ENCODE peak calls at places on chromosome 11, in four cellular contexts. E is PC-9, F is body of pancreas, O is colonic mucosa. G is an unnamed sample.

GRCh38 chr11:84549221-84549620 is 1077.9 kb downstream of the DLG2 start:
- DNase-seq in O (no peak), E (no peak), F (no peak), G (no peak)

GRCh38 chr11:65381721-65382035 is 768 bp downstream of the SLC25A45 start:
- DNase-seq in O (no peak), E (peak), F (no peak), G (no peak)

GRCh38 chr11:65551572-65552398 is 6.4 kb downstream of the LTBP3 start:
- DNase-seq in O (peak), E (peak), F (peak), G (peak)

GRCh38 chr11:44372989-44373388 is 63.0 kb upstream of the ALX4 start:
- DNase-seq in O (no peak), E (no peak), F (no peak), G (no peak)

GRCh38 chr11:6799402-6799801 is at the start of gene OR6A2:
- DNase-seq in F (no peak), O (no peak), E (no peak), G (no peak)

GRCh38 chr11:113282898-113283297 is 31.5 kb upstream of the TTC12 start:
- DNase-seq in O (no peak), F (no peak), E (no peak), G (no peak)

GRCh38 chr11:84812351-84813083 is 814.6 kb downstream of the DLG2 start:
- DNase-seq in E (no peak), F (no peak), O (no peak), G (no peak)

GRCh38 chr11:118401880-118402590 is 629 bp downstream of the ATP5MG start:
- DNase-seq in F (no peak), E (peak), O (no peak), G (no peak)

GRCh38 chr11:61701298-61701993 is 21.3 kb downstream of the DAGLA start:
- DNase-seq in E (no peak), F (peak), O (no peak), G (peak)
- TF ChIP-seq CTCF in E (peak), F (no peak), O (peak), G (peak)

GRCh38 chr11:43250309-43250708 is 61.5 kb upstream of the API5 start:
- DNase-seq in E (no peak), O (no peak), F (no peak), G (no peak)
- TF ChIP-seq CTCF in E (no peak), O (no peak), F (no peak), G (no peak)

GRCh38 chr11:60515144-60515855 is at the start of gene MS4A13:
- DNase-seq in O (no peak), E (no peak), F (no peak), G (no peak)
- TF ChIP-seq CTCF in O (no peak), E (no peak), F (no peak), G (no peak)

DNA sequence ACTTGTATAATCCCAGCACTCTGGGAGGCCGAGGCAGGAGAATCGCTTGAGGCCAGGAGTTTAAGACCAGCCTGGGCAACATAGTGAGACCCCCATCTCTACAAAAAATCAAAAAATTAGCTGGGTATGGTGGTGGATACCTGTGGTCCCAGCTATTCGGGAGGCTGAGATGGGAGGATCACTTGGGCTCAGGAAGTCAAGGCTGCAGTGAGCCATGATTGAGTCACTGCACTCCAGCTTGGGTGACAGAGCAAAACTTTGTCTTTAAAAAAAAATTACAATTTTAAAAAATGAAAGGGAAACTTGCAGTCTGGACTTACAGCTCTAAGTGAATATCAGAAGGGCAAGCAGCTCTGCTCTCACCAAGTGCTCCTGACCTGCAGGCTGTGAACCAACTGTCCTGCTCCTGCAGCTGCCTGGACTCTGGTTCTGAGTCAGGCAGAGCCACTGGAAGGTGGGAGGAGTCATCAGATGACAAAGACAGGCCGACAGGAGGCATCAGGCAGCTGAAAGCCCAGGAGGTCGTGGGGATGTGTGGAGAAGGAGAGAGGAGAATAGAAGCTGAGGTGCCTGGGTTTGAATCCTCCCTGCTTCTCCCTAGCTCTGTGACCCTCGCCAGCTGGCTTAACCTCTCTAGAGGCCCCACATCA is 9.6 kb downstream of the SMTNL1 start:
- DNase-seq in E (no peak), O (no peak), F (no peak), G (no peak)
- TF ChIP-seq CTCF in E (no peak), O (no peak), F (no peak), G (no peak)

DNA sequence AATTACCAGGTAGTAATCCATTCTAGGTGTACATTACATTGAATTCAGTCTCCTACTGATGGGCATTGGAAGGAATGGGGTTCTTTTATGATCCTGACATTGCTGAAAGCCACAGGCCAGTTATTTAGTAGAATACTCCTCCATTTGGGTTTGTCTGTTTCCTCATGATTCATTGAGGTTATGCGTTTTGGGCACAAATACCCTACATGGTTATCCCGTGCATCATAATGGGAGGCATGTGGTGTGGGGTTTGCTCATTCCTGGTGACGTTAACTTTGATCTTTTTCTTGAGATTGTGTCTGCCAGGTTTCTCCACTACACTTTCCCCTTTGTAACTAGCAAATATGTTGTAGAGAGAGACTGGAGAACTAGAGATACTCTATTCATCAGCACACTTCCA is 5.5 kb downstream of the FOLR3 start:
- DNase-seq in F (no peak), O (no peak), E (peak), G (no peak)
- TF ChIP-seq CTCF in F (no peak), O (no peak), E (no peak), G (no peak)

G was measured in Calu3.